ENCODE peak calls at places on chromosomes 6 and 20, in eight cellular contexts. One of them, this sample, is unnamed.

GRCh38 chr20:57008217-57008616 is 258.2 kb downstream of the BMP7 start:
- DNase-seq in NCI-H774: no peak
- DNase-seq in AG08395: peak; percentile 36
- DNase-seq in endothelial cell of umbilical vein: no peak
- DNase-seq in stimulated activated CD8-positive, alpha-beta memory T cell treated with anti-CD3 and anti-CD28 coated beads, Interleukin-15, amount 100 ng/mL, for 24 hours: no peak
- DNase-seq in HFFc6: no peak
- DNase-seq in stimulated activated naive CD4-positive, alpha-beta T cell treated with Interleukin-2 at 50 U/mL for 16 hours: no peak
- DNase-seq in H9: no peak
- DNase-seq in this sample: no peak

GRCh38 chr6:53703047-53703446 is 37.5 kb upstream of the KLHL31 start:
- DNase-seq in stimulated activated CD8-positive, alpha-beta memory T cell treated with anti-CD3 and anti-CD28 coated beads, Interleukin-15, amount 100 ng/mL, for 24 hours: no peak
- DNase-seq in AG08395: no peak
- DNase-seq in HFFc6: no peak
- DNase-seq in NCI-H774: no peak
- DNase-seq in stimulated activated naive CD4-positive, alpha-beta T cell treated with Interleukin-2 at 50 U/mL for 16 hours: no peak
- DNase-seq in endothelial cell of umbilical vein: no peak
- DNase-seq in H9: no peak
- DNase-seq in this sample: no peak

GRCh38 chr6:136471372-136471771 is 78.8 kb downstream of the MAP7 start:
- DNase-seq in NCI-H774: no peak
- DNase-seq in endothelial cell of umbilical vein: no peak
- DNase-seq in stimulated activated naive CD4-positive, alpha-beta T cell treated with Interleukin-2 at 50 U/mL for 16 hours: no peak
- DNase-seq in HFFc6: no peak
- DNase-seq in stimulated activated CD8-positive, alpha-beta memory T cell treated with anti-CD3 and anti-CD28 coated beads, Interleukin-15, amount 100 ng/mL, for 24 hours: no peak
- DNase-seq in H9: no peak
- DNase-seq in AG08395: no peak
- DNase-seq in this sample: no peak

GRCh38 chr20:22389836-22390542 is 194.4 kb downstream of the FOXA2 start:
- DNase-seq in NCI-H774: peak; percentile 82
- DNase-seq in HFFc6: no peak
- DNase-seq in stimulated activated CD8-positive, alpha-beta memory T cell treated with anti-CD3 and anti-CD28 coated beads, Interleukin-15, amount 100 ng/mL, for 24 hours: no peak
- DNase-seq in stimulated activated naive CD4-positive, alpha-beta T cell treated with Interleukin-2 at 50 U/mL for 16 hours: no peak
- DNase-seq in endothelial cell of umbilical vein: no peak
- DNase-seq in H9: peak; percentile 80
- DNase-seq in AG08395: no peak
- DNase-seq in this sample: peak; percentile 46

GRCh38 chr6:113414511-113414910 is 442.6 kb upstream of the MARCKS start:
- DNase-seq in H9: no peak
- DNase-seq in HFFc6: peak; percentile 89
- DNase-seq in endothelial cell of umbilical vein: peak; percentile 79
- DNase-seq in stimulated activated CD8-positive, alpha-beta memory T cell treated with anti-CD3 and anti-CD28 coated beads, Interleukin-15, amount 100 ng/mL, for 24 hours: no peak
- DNase-seq in AG08395: peak; percentile 61
- DNase-seq in NCI-H774: peak; percentile 38
- DNase-seq in stimulated activated naive CD4-positive, alpha-beta T cell treated with Interleukin-2 at 50 U/mL for 16 hours: no peak
- DNase-seq in this sample: no peak

GRCh38 chr6:44151348-44152108 is 7.1 kb upstream of the CAPN11 start:
- DNase-seq in AG08395: peak; percentile 85
- DNase-seq in stimulated activated CD8-positive, alpha-beta memory T cell treated with anti-CD3 and anti-CD28 coated beads, Interleukin-15, amount 100 ng/mL, for 24 hours: peak; percentile 89
- DNase-seq in endothelial cell of umbilical vein: peak; percentile 63
- DNase-seq in NCI-H774: no peak
- DNase-seq in HFFc6: peak; percentile 18
- DNase-seq in H9: peak; percentile 85
- DNase-seq in stimulated activated naive CD4-positive, alpha-beta T cell treated with Interleukin-2 at 50 U/mL for 16 hours: peak; percentile 70
- DNase-seq in this sample: peak; percentile 98

GRCh38 chr6:142665393-142665792 is 279.6 kb downstream of the HIVEP2 start:
- DNase-seq in endothelial cell of umbilical vein: no peak
- DNase-seq in HFFc6: no peak
- DNase-seq in stimulated activated CD8-positive, alpha-beta memory T cell treated with anti-CD3 and anti-CD28 coated beads, Interleukin-15, amount 100 ng/mL, for 24 hours: no peak
- DNase-seq in stimulated activated naive CD4-positive, alpha-beta T cell treated with Interleukin-2 at 50 U/mL for 16 hours: no peak
- DNase-seq in H9: no peak
- DNase-seq in NCI-H774: no peak
- DNase-seq in AG08395: no peak
- DNase-seq in this sample: no peak

GRCh38 chr6:103456652-103457051 is 1403.1 kb downstream of the HACE1 start:
- DNase-seq in stimulated activated naive CD4-positive, alpha-beta T cell treated with Interleukin-2 at 50 U/mL for 16 hours: no peak
- DNase-seq in HFFc6: no peak
- DNase-seq in NCI-H774: no peak
- DNase-seq in AG08395: no peak
- DNase-seq in endothelial cell of umbilical vein: no peak
- DNase-seq in H9: no peak
- DNase-seq in stimulated activated CD8-positive, alpha-beta memory T cell treated with anti-CD3 and anti-CD28 coated beads, Interleukin-15, amount 100 ng/mL, for 24 hours: no peak
- DNase-seq in this sample: no peak

GRCh38 chr20:38883081-38883980 is 42.9 kb upstream of the FAM83D start:
- DNase-seq in stimulated activated CD8-positive, alpha-beta memory T cell treated with anti-CD3 and anti-CD28 coated beads, Interleukin-15, amount 100 ng/mL, for 24 hours: no peak
- DNase-seq in endothelial cell of umbilical vein: no peak
- DNase-seq in stimulated activated naive CD4-positive, alpha-beta T cell treated with Interleukin-2 at 50 U/mL for 16 hours: no peak
- DNase-seq in HFFc6: peak; percentile 11
- DNase-seq in AG08395: no peak
- DNase-seq in H9: no peak
- DNase-seq in NCI-H774: no peak
- DNase-seq in this sample: no peak

GRCh38 chr20:6074145-6074561 is 20.3 kb upstream of the LRRN4 start:
- DNase-seq in H9: peak; percentile 38
- DNase-seq in NCI-H774: no peak
- DNase-seq in stimulated activated CD8-positive, alpha-beta memory T cell treated with anti-CD3 and anti-CD28 coated beads, Interleukin-15, amount 100 ng/mL, for 24 hours: no peak
- DNase-seq in HFFc6: peak; percentile 7
- DNase-seq in AG08395: peak; percentile 41
- DNase-seq in endothelial cell of umbilical vein: no peak
- DNase-seq in stimulated activated naive CD4-positive, alpha-beta T cell treated with Interleukin-2 at 50 U/mL for 16 hours: no peak
- DNase-seq in this sample: peak; percentile 61

GRCh38 chr6:161035182-161035980 is 43.8 kb downstream of the MAP3K4 start:
- DNase-seq in HFFc6: no peak
- DNase-seq in endothelial cell of umbilical vein: no peak
- DNase-seq in H9: no peak
- DNase-seq in stimulated activated CD8-positive, alpha-beta memory T cell treated with anti-CD3 and anti-CD28 coated beads, Interleukin-15, amount 100 ng/mL, for 24 hours: no peak
- DNase-seq in AG08395: no peak
- DNase-seq in NCI-H774: no peak
- DNase-seq in stimulated activated naive CD4-positive, alpha-beta T cell treated with Interleukin-2 at 50 U/mL for 16 hours: no peak
- DNase-seq in this sample: no peak

GRCh38 chr20:57124346-57124745 is 142.1 kb downstream of the BMP7 start:
- DNase-seq in HFFc6: no peak
- DNase-seq in endothelial cell of umbilical vein: no peak
- DNase-seq in AG08395: no peak
- DNase-seq in stimulated activated CD8-positive, alpha-beta memory T cell treated with anti-CD3 and anti-CD28 coated beads, Interleukin-15, amount 100 ng/mL, for 24 hours: no peak
- DNase-seq in stimulated activated naive CD4-positive, alpha-beta T cell treated with Interleukin-2 at 50 U/mL for 16 hours: no peak
- DNase-seq in NCI-H774: no peak
- DNase-seq in H9: no peak
- DNase-seq in this sample: no peak

GRCh38 chr6:159038914-159039884 is 5.6 kb downstream of the TAGAP start:
- DNase-seq in H9: no peak
- DNase-seq in stimulated activated naive CD4-positive, alpha-beta T cell treated with Interleukin-2 at 50 U/mL for 16 hours: no peak
- DNase-seq in HFFc6: peak; percentile 44
- DNase-seq in NCI-H774: no peak
- DNase-seq in stimulated activated CD8-positive, alpha-beta memory T cell treated with anti-CD3 and anti-CD28 coated beads, Interleukin-15, amount 100 ng/mL, for 24 hours: no peak
- DNase-seq in AG08395: peak; percentile 61
- DNase-seq in endothelial cell of umbilical vein: no peak
- DNase-seq in this sample: no peak

GRCh38 chr20:4730782-4731181 is 9.1 kb downstream of the PRND start:
- DNase-seq in AG08395: no peak
- DNase-seq in HFFc6: no peak
- DNase-seq in stimulated activated naive CD4-positive, alpha-beta T cell treated with Interleukin-2 at 50 U/mL for 16 hours: no peak
- DNase-seq in endothelial cell of umbilical vein: peak; percentile 63
- DNase-seq in NCI-H774: no peak
- DNase-seq in H9: no peak
- DNase-seq in stimulated activated CD8-positive, alpha-beta memory T cell treated with anti-CD3 and anti-CD28 coated beads, Interleukin-15, amount 100 ng/mL, for 24 hours: no peak
- DNase-seq in this sample: peak; percentile 64

GRCh38 chr6:119966484-119966883 is 616.9 kb upstream of the MAN1A1 start:
- DNase-seq in HFFc6: no peak
- DNase-seq in H9: peak; percentile 78
- DNase-seq in stimulated activated CD8-positive, alpha-beta memory T cell treated with anti-CD3 and anti-CD28 coated beads, Interleukin-15, amount 100 ng/mL, for 24 hours: no peak
- DNase-seq in stimulated activated naive CD4-positive, alpha-beta T cell treated with Interleukin-2 at 50 U/mL for 16 hours: no peak
- DNase-seq in endothelial cell of umbilical vein: no peak
- DNase-seq in NCI-H774: no peak
- DNase-seq in AG08395: no peak
- DNase-seq in this sample: peak; percentile 20

This sample was measured in iPS-NIHi11.